ENCODE peak calls at places on chromosomes 1 and 21, in five cellular contexts. One of them, this sample, is unnamed.
A peak's percentile ranks its signal among the peaks of the same experiment; 100 is the strongest.

GRCh38 chr21:45538381-45539045 is 3.7 kb downstream of the SLC19A1 start:
- DNase-seq in A549: no peak
- DNase-seq in K562: no peak
- DNase-seq in endothelial cell of umbilical vein: no peak
- DNase-seq in GM12878: no peak
- DNase-seq in this sample: no peak

GRCh38 chr1:73674945-73675561 is 522.9 kb downstream of the LRRIQ3 start:
- DNase-seq in A549: peak; percentile 1
- DNase-seq in K562: no peak
- DNase-seq in endothelial cell of umbilical vein: peak; percentile 28
- DNase-seq in GM12878: no peak
- DNase-seq in this sample: peak; percentile 3

GRCh38 chr1:215260711-215261110 is 178.2 kb downstream of the KCNK2 start:
- DNase-seq in A549: no peak
- DNase-seq in K562: no peak
- DNase-seq in endothelial cell of umbilical vein: no peak
- DNase-seq in GM12878: no peak
- DNase-seq in this sample: no peak

GRCh38 chr21:39441502-39442475 is 3.8 kb downstream of the LCA5L start:
- DNase-seq in A549: peak; percentile 46
- DNase-seq in K562: peak; percentile 71
- DNase-seq in endothelial cell of umbilical vein: peak; percentile 47
- DNase-seq in GM12878: no peak
- DNase-seq in this sample: peak; percentile 70

GRCh38 chr1:147541672-147542548 is 609 bp downstream of the BCL9 start:
- DNase-seq in A549: no peak
- DNase-seq in K562: no peak
- DNase-seq in endothelial cell of umbilical vein: no peak
- DNase-seq in GM12878: no peak
- DNase-seq in this sample: no peak

GRCh38 chr1:228938248-228938891 is 203.1 kb downstream of the RHOU start:
- DNase-seq in A549: no peak
- DNase-seq in K562: no peak
- DNase-seq in endothelial cell of umbilical vein: peak; percentile 36
- DNase-seq in GM12878: no peak
- DNase-seq in this sample: peak; percentile 50

GRCh38 chr1:37267111-37267835 is 207.1 kb upstream of the ZC3H12A start:
- DNase-seq in A549: no peak
- DNase-seq in K562: no peak
- DNase-seq in endothelial cell of umbilical vein: no peak
- DNase-seq in GM12878: no peak
- DNase-seq in this sample: no peak

GRCh38 chr1:224198572-224198971 is 15.5 kb downstream of the DEGS1 start:
- DNase-seq in A549: no peak
- DNase-seq in K562: no peak
- DNase-seq in endothelial cell of umbilical vein: no peak
- DNase-seq in GM12878: no peak
- DNase-seq in this sample: no peak

GRCh38 chr21:31354122-31354521 is 10.1 kb upstream of the TIAM1 start:
- DNase-seq in A549: no peak
- DNase-seq in K562: no peak
- DNase-seq in endothelial cell of umbilical vein: no peak
- DNase-seq in GM12878: no peak
- DNase-seq in this sample: no peak

GRCh38 chr1:166166701-166167394 is at the start of gene FAM78B:
- DNase-seq in A549: peak; percentile 79
- DNase-seq in K562: peak; percentile 97
- DNase-seq in endothelial cell of umbilical vein: peak; percentile 31
- DNase-seq in GM12878: peak; percentile 36
- DNase-seq in this sample: no peak

GRCh38 chr1:214525535-214526019 is 25.8 kb downstream of the PTPN14 start:
- DNase-seq in A549: no peak
- DNase-seq in K562: no peak
- DNase-seq in endothelial cell of umbilical vein: no peak
- DNase-seq in GM12878: no peak
- DNase-seq in this sample: peak; percentile 12

GRCh38 chr1:164576311-164577271 is 17.6 kb downstream of the PBX1 start:
- DNase-seq in A549: no peak
- DNase-seq in K562: no peak
- DNase-seq in endothelial cell of umbilical vein: no peak
- DNase-seq in GM12878: no peak
- DNase-seq in this sample: no peak

GRCh38 chr1:57307382-57307781 is 116.5 kb downstream of the DAB1 start:
- DNase-seq in A549: peak; percentile 1
- DNase-seq in K562: peak; percentile 68
- DNase-seq in endothelial cell of umbilical vein: no peak
- DNase-seq in GM12878: peak; percentile 3
- DNase-seq in this sample: peak; percentile 49

GRCh38 chr1:180926164-180926981 is 13.7 kb downstream of the KIAA1614 start:
- DNase-seq in A549: no peak
- DNase-seq in K562: peak; percentile 68
- DNase-seq in endothelial cell of umbilical vein: no peak
- DNase-seq in GM12878: no peak
- DNase-seq in this sample: no peak

GRCh38 chr1:200034262-200034557 is 6.7 kb downstream of the NR5A2 start:
- DNase-seq in A549: no peak
- DNase-seq in K562: no peak
- DNase-seq in endothelial cell of umbilical vein: no peak
- DNase-seq in GM12878: no peak
- DNase-seq in this sample: no peak

GRCh38 chr1:111769517-111770146 is 13.9 kb downstream of the DDX20 start:
- DNase-seq in A549: peak; percentile 63
- DNase-seq in K562: peak; percentile 67
- DNase-seq in endothelial cell of umbilical vein: peak; percentile 70
- DNase-seq in GM12878: peak; percentile 44
- DNase-seq in this sample: peak; percentile 77

GRCh38 chr1:179095377-179095776 is 13.5 kb downstream of the TOR3A start:
- DNase-seq in A549: no peak
- DNase-seq in K562: no peak
- DNase-seq in endothelial cell of umbilical vein: no peak
- DNase-seq in GM12878: no peak
- DNase-seq in this sample: no peak

GRCh38 chr1:15728937-15729657 is 7.0 kb upstream of the SLC25A34 start:
- DNase-seq in A549: no peak
- DNase-seq in K562: no peak
- DNase-seq in endothelial cell of umbilical vein: no peak
- DNase-seq in GM12878: no peak
- DNase-seq in this sample: no peak

GRCh38 chr1:112954945-112955677 is 885 bp downstream of the SLC16A1 start:
- DNase-seq in A549: peak; percentile 66
- DNase-seq in K562: peak; percentile 82
- DNase-seq in endothelial cell of umbilical vein: peak; percentile 80
- DNase-seq in GM12878: no peak
- DNase-seq in this sample: peak; percentile 85

GRCh38 chr1:221350091-221350490 is 391.8 kb downstream of the DUSP10 start:
- DNase-seq in A549: no peak
- DNase-seq in K562: no peak
- DNase-seq in endothelial cell of umbilical vein: no peak
- DNase-seq in GM12878: no peak
- DNase-seq in this sample: no peak

GRCh38 chr1:56643661-56644060 is 1.5 kb upstream of the PRKAA2 start:
- DNase-seq in A549: no peak
- DNase-seq in K562: no peak
- DNase-seq in endothelial cell of umbilical vein: no peak
- DNase-seq in GM12878: no peak
- DNase-seq in this sample: no peak

GRCh38 chr1:110210604-110211502 is 739 bp downstream of the KCNC4 start:
- DNase-seq in A549: peak; percentile 25
- DNase-seq in K562: peak; percentile 70
- DNase-seq in endothelial cell of umbilical vein: peak; percentile 36
- DNase-seq in GM12878: no peak
- DNase-seq in this sample: peak; percentile 72

GRCh38 chr1:86507935-86508582 is 38.8 kb upstream of the CLCA4 start:
- DNase-seq in A549: peak; percentile 21
- DNase-seq in K562: no peak
- DNase-seq in endothelial cell of umbilical vein: peak; percentile 28
- DNase-seq in GM12878: no peak
- DNase-seq in this sample: peak; percentile 49

GRCh38 chr1:156961709-156962108 is 41.3 kb downstream of the LRRC71 start:
- DNase-seq in A549: peak; percentile 41
- DNase-seq in K562: no peak
- DNase-seq in endothelial cell of umbilical vein: no peak
- DNase-seq in GM12878: no peak
- DNase-seq in this sample: peak; percentile 38

GRCh38 chr1:156572663-156573018 is 276 bp upstream of the IQGAP3 start:
- DNase-seq in A549: no peak
- DNase-seq in K562: no peak
- DNase-seq in endothelial cell of umbilical vein: no peak
- DNase-seq in GM12878: no peak
- DNase-seq in this sample: no peak

GRCh38 chr21:20030390-20030789 is 967.8 kb upstream of the NCAM2 start:
- DNase-seq in A549: no peak
- DNase-seq in K562: no peak
- DNase-seq in endothelial cell of umbilical vein: no peak
- DNase-seq in GM12878: no peak
- DNase-seq in this sample: no peak

GRCh38 chr1:8003431-8004112 is 22.5 kb downstream of the ERRFI1 start:
- DNase-seq in A549: no peak
- DNase-seq in K562: no peak
- DNase-seq in endothelial cell of umbilical vein: no peak
- DNase-seq in GM12878: no peak
- DNase-seq in this sample: no peak

DNA sequence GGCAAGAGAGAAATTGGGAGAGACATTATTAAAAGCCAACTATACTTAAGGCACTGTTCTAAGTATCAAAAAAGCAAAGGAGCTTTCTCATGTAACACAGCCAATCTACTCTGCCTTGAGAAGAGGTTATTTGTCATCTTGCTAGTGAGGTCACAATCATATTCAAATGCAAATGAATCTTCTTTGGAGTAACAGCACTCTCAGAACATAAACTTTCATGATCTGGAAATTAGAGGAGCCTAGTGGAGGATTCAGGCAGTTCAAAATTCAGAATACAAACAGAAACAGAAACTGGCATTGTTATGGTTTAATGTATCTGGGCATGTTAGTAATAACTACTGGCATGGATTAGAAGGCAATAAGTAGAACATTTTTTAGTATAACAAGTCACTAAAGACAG is 57.4 kb downstream of the ARID4B start:
- DNase-seq in A549: no peak
- DNase-seq in K562: no peak
- DNase-seq in endothelial cell of umbilical vein: no peak
- DNase-seq in GM12878: no peak
- DNase-seq in this sample: no peak
- TF ChIP-seq MAX in A549: no peak
- TF ChIP-seq MAX in K562: no peak
- TF ChIP-seq MAX in endothelial cell of umbilical vein: no peak
- TF ChIP-seq MAX in GM12878: no peak
- TF ChIP-seq MAX in this sample: no peak

GRCh38 chr1:230124187-230125128 is 57.4 kb downstream of the GALNT2 start:
- DNase-seq in A549: no peak
- DNase-seq in K562: no peak
- DNase-seq in endothelial cell of umbilical vein: no peak
- DNase-seq in GM12878: no peak
- DNase-seq in this sample: peak; percentile 25

GRCh38 chr1:230120949-230121381 is 53.9 kb downstream of the GALNT2 start:
- DNase-seq in A549: peak; percentile 66
- DNase-seq in K562: no peak
- DNase-seq in endothelial cell of umbilical vein: peak; percentile 17
- DNase-seq in GM12878: no peak
- DNase-seq in this sample: peak; percentile 26

GRCh38 chr1:230121950-230122349 is 54.9 kb downstream of the GALNT2 start:
- DNase-seq in A549: no peak
- DNase-seq in K562: no peak
- DNase-seq in endothelial cell of umbilical vein: no peak
- DNase-seq in GM12878: no peak
- DNase-seq in this sample: no peak

GRCh38 chr1:230123280-230124186 is 56.5 kb downstream of the GALNT2 start:
- DNase-seq in A549: no peak
- DNase-seq in K562: no peak
- DNase-seq in endothelial cell of umbilical vein: no peak
- DNase-seq in GM12878: peak; percentile 97
- DNase-seq in this sample: no peak

DNA sequence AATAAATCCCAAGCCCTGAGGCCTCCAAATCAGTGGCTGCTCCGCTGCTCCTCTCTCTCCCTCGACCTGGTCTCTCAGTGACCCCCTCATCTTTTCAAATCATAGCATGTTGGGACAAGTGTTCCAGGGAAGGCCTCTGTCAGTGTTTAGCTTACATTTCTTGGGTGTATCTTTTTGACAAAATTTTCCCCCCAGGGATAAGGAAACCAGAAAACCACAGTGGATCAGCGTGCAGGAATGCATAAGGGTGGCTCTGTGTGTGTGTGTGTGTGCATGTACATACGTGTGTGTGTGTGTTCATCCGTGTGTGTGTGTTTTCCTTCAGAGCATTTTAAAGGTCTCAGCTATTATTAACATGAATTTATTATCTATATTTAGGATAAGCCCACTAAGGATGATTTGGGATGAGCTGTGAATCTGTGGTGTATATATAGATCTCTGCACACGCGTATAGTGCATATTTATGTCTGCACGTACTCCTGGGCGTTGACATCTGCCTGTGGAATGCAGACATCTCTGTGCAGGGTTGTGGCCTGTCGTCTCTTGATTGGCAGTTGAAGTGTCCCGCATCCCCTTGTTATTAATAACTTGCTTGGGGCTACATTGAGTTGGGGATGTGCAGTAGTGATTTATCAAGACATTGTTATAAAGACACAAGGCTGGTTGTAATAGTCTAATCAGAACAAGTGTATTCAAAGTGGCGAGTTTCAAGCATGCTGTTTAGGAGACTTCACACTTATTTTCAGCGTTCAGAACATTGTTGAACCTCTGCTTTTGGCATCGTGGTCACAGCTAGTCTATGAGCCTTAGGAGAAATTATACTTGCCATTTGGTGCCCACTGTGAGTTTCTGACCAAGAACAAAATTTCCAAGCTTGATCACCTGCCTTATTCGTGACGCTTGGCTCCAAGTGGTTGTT is 55.6 kb downstream of the GALNT2 start:
- DNase-seq in A549: no peak
- DNase-seq in K562: no peak
- DNase-seq in endothelial cell of umbilical vein: no peak
- DNase-seq in GM12878: no peak
- DNase-seq in this sample: no peak
- TF ChIP-seq MYC in A549: no peak
- TF ChIP-seq MYC in K562: no peak
- TF ChIP-seq MYC in endothelial cell of umbilical vein: no peak
- TF ChIP-seq MYC in GM12878: no peak
- TF ChIP-seq MYC in this sample: no peak

DNA sequence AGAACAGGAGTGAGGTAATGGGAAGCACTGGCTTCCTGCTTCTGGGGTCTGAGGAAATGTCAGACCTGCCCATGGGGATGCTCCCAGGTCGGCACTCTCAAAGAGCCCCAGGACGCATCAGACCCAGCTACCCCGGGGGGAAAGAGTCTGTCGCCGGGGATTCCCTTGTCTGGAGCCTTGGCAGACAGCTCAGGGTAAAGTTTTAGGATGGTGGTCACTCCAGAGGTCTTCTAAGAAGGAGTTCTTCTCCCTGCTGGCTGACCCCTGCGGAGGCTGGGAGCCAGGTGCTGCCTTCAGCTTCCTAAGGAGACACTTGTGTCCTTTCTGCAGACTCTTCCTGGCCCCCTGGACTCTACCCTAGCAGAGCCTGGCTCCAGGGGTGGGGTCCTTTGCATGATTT is 61.9 kb upstream of the PSEN2 start:
- DNase-seq in A549: no peak
- DNase-seq in K562: no peak
- DNase-seq in endothelial cell of umbilical vein: no peak
- DNase-seq in GM12878: no peak
- DNase-seq in this sample: no peak
- TF ChIP-seq MAX in A549: no peak
- TF ChIP-seq MAX in K562: no peak
- TF ChIP-seq MAX in endothelial cell of umbilical vein: no peak
- TF ChIP-seq MAX in GM12878: no peak
- TF ChIP-seq MAX in this sample: no peak

GRCh38 chr1:174766727-174767126 is 233.0 kb upstream of the CACYBP start:
- DNase-seq in A549: no peak
- DNase-seq in K562: no peak
- DNase-seq in endothelial cell of umbilical vein: no peak
- DNase-seq in GM12878: no peak
- DNase-seq in this sample: no peak
- TF ChIP-seq MYC in A549: no peak
- TF ChIP-seq MYC in K562: no peak
- TF ChIP-seq MYC in endothelial cell of umbilical vein: no peak
- TF ChIP-seq MYC in GM12878: no peak
- TF ChIP-seq MYC in this sample: no peak

This sample was measured in NB4.